ENCODE peak calls at places on chromosome 5, in seven cellular contexts. T, A, Q, O, C, E and R are unnamed samples.

GRCh38 chr5:65366655-65367054 is 115.1 kb downstream of the ADAMTS6 start:
- DNase-seq in A (no peak), O (no peak), T (no peak), E (no peak), Q (no peak), C (peak), R (no peak)

GRCh38 chr5:112870976-112871375 is 9.9 kb downstream of the SRP19 start:
- DNase-seq in Q (no peak), O (no peak), A (no peak), T (no peak), C (no peak), E (no peak), R (no peak)

GRCh38 chr5:162488077-162488476 is 420.5 kb downstream of the GABRG2 start:
- DNase-seq in O (no peak), E (no peak), C (no peak), A (no peak), Q (no peak), T (no peak), R (no peak)

GRCh38 chr5:181221105-181221791 is 1.8 kb upstream of the TRIM41 start:
- DNase-seq in Q (no peak), E (no peak), O (no peak), A (no peak), T (no peak), C (no peak), R (no peak)

GRCh38 chr5:41270423-41271251 is 57.3 kb upstream of the C6 start:
- DNase-seq in E (peak), T (peak), O (no peak), Q (peak), C (peak), A (peak), R (peak)

GRCh38 chr5:96648598-96648997 is 13.6 kb upstream of the CAST start:
- DNase-seq in A (no peak), Q (no peak), C (peak), O (no peak), E (no peak), T (no peak), R (no peak)

GRCh38 chr5:123610665-123611406 is 98.9 kb downstream of the CSNK1G3 start:
- DNase-seq in E (peak), C (peak), O (no peak), T (peak), A (peak), Q (peak), R (peak)

GRCh38 chr5:138336952-138337684 is 948 bp upstream of the FAM53C start:
- DNase-seq in C (peak), E (peak), Q (peak), O (no peak), A (peak), T (peak), R (peak)

GRCh38 chr5:142433526-142434321 is 108.9 kb upstream of the SPRY4 start:
- DNase-seq in A (peak), E (no peak), O (no peak), C (peak), T (no peak), Q (no peak), R (no peak)

GRCh38 chr5:170755679-170756456 is 27.7 kb upstream of the GABRP start:
- DNase-seq in E (no peak), T (peak), A (peak), C (no peak), Q (peak), O (no peak), R (no peak)

GRCh38 chr5:128844354-128844923 is 120.8 kb upstream of the SLC27A6 start:
- DNase-seq in Q (no peak), C (peak), T (no peak), E (no peak), O (no peak), A (no peak), R (no peak)

GRCh38 chr5:176619569-176620332 is 9.8 kb upstream of the GPRIN1 start:
- DNase-seq in Q (no peak), T (no peak), O (no peak), A (no peak), E (no peak), C (no peak), R (no peak)

GRCh38 chr5:44691811-44692210 is 116.9 kb upstream of the MRPS30 start:
- DNase-seq in E (no peak), O (no peak), Q (no peak), A (peak), C (no peak), T (no peak), R (no peak)

GRCh38 chr5:107869459-107870115 is 198.8 kb upstream of the EFNA5 start:
- DNase-seq in E (no peak), Q (no peak), C (peak), O (no peak), T (no peak), A (peak), R (no peak)
- TF ChIP-seq CTCF in E (no peak), Q (no peak), C (no peak), O (no peak), T (no peak), A (no peak), R (no peak)

GRCh38 chr5:53963958-53964357 is 346.4 kb downstream of the ARL15 start:
- DNase-seq in E (no peak), T (no peak), C (no peak), A (no peak), O (no peak), Q (no peak), R (no peak)
- TF ChIP-seq CTCF in E (no peak), T (no peak), C (no peak), A (no peak), O (no peak), Q (no peak), R (no peak)

DNA sequence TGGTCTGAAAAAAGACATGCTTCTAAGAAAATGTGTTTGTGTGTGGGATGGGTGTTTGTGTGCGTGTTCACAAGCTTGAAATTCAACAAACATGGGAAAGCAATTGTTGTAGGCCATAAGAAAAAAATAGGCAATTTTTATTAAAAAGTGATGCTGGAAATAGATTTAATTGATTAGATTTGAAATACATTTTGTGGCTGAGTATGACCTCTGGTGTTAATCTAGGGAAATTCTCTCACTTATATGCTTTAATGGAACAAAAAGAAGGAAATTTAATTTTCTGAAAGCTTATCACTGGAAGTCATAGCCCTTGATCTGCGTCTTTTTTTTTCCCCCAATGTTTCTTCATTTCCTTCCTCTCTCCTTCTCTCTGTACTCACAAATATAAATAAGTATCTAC is 3.5 kb upstream of the KCNN2 start:
- DNase-seq in A (no peak), Q (no peak), T (no peak), E (no peak), C (no peak), O (no peak), R (no peak)
- TF ChIP-seq CTCF in A (no peak), Q (no peak), T (no peak), E (no peak), C (peak), O (no peak), R (no peak)

GRCh38 chr5:136064510-136064909 is 35.7 kb downstream of the TGFBI start:
- DNase-seq in O (peak), E (no peak), Q (no peak), C (peak), T (no peak), A (peak), R (no peak)
- TF ChIP-seq CTCF in O (no peak), E (no peak), Q (peak), C (no peak), T (peak), A (no peak), R (no peak)

GRCh38 chr5:103487253-103487652 is 75.3 kb downstream of the NUDT12 start:
- DNase-seq in A (no peak), Q (no peak), O (no peak), E (no peak), T (no peak), C (peak), R (peak)
- TF ChIP-seq CTCF in A (no peak), Q (no peak), O (no peak), E (no peak), T (no peak), C (no peak), R (no peak)

GRCh38 chr5:53984987-53985386 is 325.4 kb downstream of the ARL15 start:
- DNase-seq in O (no peak), Q (no peak), C (no peak), E (no peak), T (no peak), A (no peak), R (no peak)
- TF ChIP-seq CTCF in O (no peak), Q (no peak), C (no peak), E (no peak), T (no peak), A (no peak), R (no peak)

DNA sequence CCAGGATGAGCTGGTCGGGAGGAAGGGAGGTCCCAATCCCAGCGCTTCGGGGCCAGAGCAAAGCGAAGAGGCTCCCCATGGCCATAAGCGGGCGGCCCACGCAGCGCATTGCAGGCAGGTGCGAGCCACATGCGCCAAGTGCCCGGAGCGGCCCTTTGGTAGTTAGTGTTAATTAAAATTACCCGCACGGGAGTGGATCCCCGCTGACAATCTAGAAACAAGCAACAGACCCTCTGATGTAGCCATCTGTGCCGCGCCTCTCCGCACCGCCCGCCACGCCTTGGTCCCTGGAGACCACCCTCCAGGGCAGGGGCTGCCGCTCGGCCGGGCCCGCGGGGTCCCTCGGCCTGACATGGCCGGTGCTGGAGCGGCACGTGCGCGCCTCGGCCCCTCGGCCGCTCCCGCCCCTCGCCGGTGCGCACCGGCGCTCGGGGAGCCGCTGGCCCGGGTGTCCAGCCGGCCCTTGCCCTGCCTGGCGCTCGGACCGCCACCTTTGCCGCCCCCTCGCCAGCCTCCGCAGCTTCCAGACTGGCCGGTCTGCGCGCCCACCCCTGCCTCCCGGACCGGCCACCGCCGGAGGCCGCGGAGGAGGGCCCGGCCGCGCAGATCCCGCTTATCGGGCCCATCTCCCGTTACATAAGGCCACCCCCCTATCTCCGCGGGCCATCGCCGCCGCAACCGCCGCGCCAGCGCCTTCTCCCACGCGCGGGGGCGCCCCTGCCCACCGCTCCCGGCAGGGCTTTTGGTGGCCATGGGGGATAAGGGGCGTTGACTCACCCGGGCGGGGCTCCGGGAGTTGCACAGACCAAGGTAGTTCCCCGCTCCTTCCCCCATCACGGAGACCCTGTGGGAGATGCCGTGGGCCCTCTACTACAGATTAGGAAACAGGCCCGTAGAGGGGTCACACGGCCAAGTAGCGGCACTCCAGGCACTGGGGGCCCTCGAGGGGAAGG is 1.9 kb upstream of the IL13 start:
- DNase-seq in C (peak), E (no peak), T (peak), A (peak), O (peak), Q (no peak), R (peak)
- TF ChIP-seq CTCF in C (no peak), E (no peak), T (no peak), A (no peak), O (no peak), Q (no peak), R (peak)

GRCh38 chr5:160970605-160971191 is 118.7 kb upstream of the ATP10B start:
- DNase-seq in Q (no peak), C (no peak), T (no peak), E (no peak), O (no peak), A (no peak), R (no peak)
- TF ChIP-seq CTCF in Q (peak), C (no peak), T (no peak), E (peak), O (no peak), A (peak), R (peak)